ENCODE peak calls at places on chromosomes 7 and 10, in nine cellular contexts. N is transverse colon, J is GM23248, R is GM23338, T is psoas muscle, X is Peyer's patch, H is upper lobe of right lung, I is uterus, O is H1. Z is an unnamed sample. For H3K27me3 and H3K4me1, the result is how much of the 10 kb centered on the place peaks cover.

GRCh38 chr7:41779918-41780317 is 77.0 kb upstream of the INHBA start:
- DNase-seq in N (no peak), J (peak), R (no peak), T (no peak), X (no peak), H (no peak), I (no peak), O (no peak), Z (no peak)

GRCh38 chr10:61758440-61758839 is 95.7 kb downstream of the CABCOCO1 start:
- DNase-seq in N (no peak), J (no peak), R (no peak), T (no peak), X (no peak), H (no peak), I (no peak), O (no peak), Z (no peak)

GRCh38 chr7:50312176-50312575 is 7.7 kb downstream of the IKZF1 start:
- DNase-seq in N (no peak), J (no peak), R (no peak), T (no peak), X (no peak), H (no peak), I (no peak), O (no peak), Z (no peak)

GRCh38 chr7:107059468-107059867 is 15.0 kb downstream of the PRKAR2B start:
- DNase-seq in N (no peak), J (no peak), R (no peak), T (no peak), X (no peak), H (no peak), I (no peak), O (no peak), Z (no peak)

GRCh38 chr7:95245828-95246227 is 78.5 kb downstream of the PON1 start:
- DNase-seq in N (no peak), J (no peak), R (peak), T (peak), X (no peak), H (no peak), I (no peak), O (peak), Z (no peak)

GRCh38 chr7:10802011-10802410 is 171.7 kb upstream of the PHF14 start:
- DNase-seq in N (no peak), J (no peak), R (no peak), T (no peak), X (no peak), H (no peak), I (no peak), O (no peak), Z (no peak)

GRCh38 chr10:27041196-27041595 is 59.1 kb downstream of the ANKRD26 start:
- DNase-seq in N (no peak), J (peak), R (no peak), T (no peak), X (no peak), H (no peak), I (no peak), O (no peak), Z (no peak)

GRCh38 chr7:100053201-100053600 is 3.6 kb downstream of the ZSCAN21 start:
- DNase-seq in N (peak), J (peak), R (peak), T (peak), X (peak), H (no peak), I (no peak), O (no peak), Z (no peak)

GRCh38 chr10:132793213-132793612 is 7.3 kb upstream of the NKX6-2 start:
- DNase-seq in N (no peak), J (no peak), R (no peak), T (no peak), X (no peak), H (no peak), I (no peak), O (no peak), Z (no peak)

GRCh38 chr10:19918800-19919199 is 102.6 kb downstream of the PLXDC2 start:
- DNase-seq in N (no peak), J (peak), R (no peak), T (no peak), X (no peak), H (no peak), I (no peak), O (no peak), Z (no peak)

GRCh38 chr7:118753464-118753863 is 529.0 kb downstream of the ANKRD7 start:
- DNase-seq in N (no peak), J (no peak), R (no peak), T (no peak), X (no peak), H (no peak), I (no peak), O (no peak), Z (no peak)

GRCh38 chr7:157597562-157597961 is 260.8 kb downstream of the DNAJB6 start:
- DNase-seq in N (no peak), J (no peak), R (no peak), T (no peak), X (no peak), H (no peak), I (no peak), O (no peak), Z (no peak)

GRCh38 chr7:20642171-20642570 is 26.7 kb downstream of the ABCB5 start:
- DNase-seq in N (no peak), J (peak), R (no peak), T (no peak), X (no peak), H (no peak), I (no peak), O (no peak), Z (no peak)

GRCh38 chr7:106542550-106543220 is 118.3 kb downstream of the CCDC71L start:
- DNase-seq in N (peak), J (peak), R (peak), T (no peak), X (peak), H (no peak), I (peak), O (peak), Z (no peak)

GRCh38 chr7:18896343-18896975 is 221.0 kb downstream of the TWIST1 start:
- DNase-seq in N (no peak), J (no peak), R (peak), T (no peak), X (no peak), H (no peak), I (no peak), O (no peak), Z (no peak)

GRCh38 chr7:115086146-115086841 is 164.4 kb downstream of the MDFIC start:
- DNase-seq in N (no peak), J (peak), R (no peak), T (no peak), X (no peak), H (no peak), I (no peak), O (no peak), Z (no peak)

GRCh38 chr7:24924375-24924774 is 55.6 kb downstream of the OSBPL3 start:
- DNase-seq in N (no peak), J (no peak), R (no peak), T (no peak), X (no peak), H (no peak), I (no peak), O (no peak), Z (no peak)

GRCh38 chr10:109993551-109993950 is 14.2 kb upstream of the ADD3 start:
- DNase-seq in N (no peak), J (no peak), R (no peak), T (no peak), X (no peak), H (no peak), I (no peak), O (no peak), Z (no peak)

GRCh38 chr10:110471566-110472139 is 26.1 kb upstream of the DUSP5 start:
- DNase-seq in N (no peak), J (peak), R (no peak), T (no peak), X (peak), H (no peak), I (no peak), O (no peak), Z (no peak)

GRCh38 chr7:50142421-50143113 is 49.5 kb upstream of the ZPBP start:
- DNase-seq in N (no peak), J (peak), R (peak), T (no peak), X (no peak), H (no peak), I (no peak), O (no peak), Z (no peak)

GRCh38 chr10:129393812-129394211 is 73.2 kb upstream of the MGMT start:
- DNase-seq in N (no peak), J (no peak), R (no peak), T (no peak), X (no peak), H (no peak), I (no peak), O (no peak), Z (no peak)

GRCh38 chr7:70053421-70053820 is 455.1 kb downstream of the AUTS2 start:
- DNase-seq in N (no peak), J (no peak), R (no peak), T (no peak), X (no peak), H (no peak), I (no peak), O (no peak), Z (no peak)

GRCh38 chr10:74067373-74068370 is 69.8 kb downstream of the VCL start:
- DNase-seq in N (no peak), J (peak), R (no peak), T (no peak), X (no peak), H (no peak), I (no peak), O (no peak), Z (no peak)

GRCh38 chr10:80453715-80454525 is at the start of gene TSPAN14:
- DNase-seq in N (peak), J (peak), R (peak), T (peak), X (peak), H (peak), I (peak), O (no peak), Z (peak)

DNA sequence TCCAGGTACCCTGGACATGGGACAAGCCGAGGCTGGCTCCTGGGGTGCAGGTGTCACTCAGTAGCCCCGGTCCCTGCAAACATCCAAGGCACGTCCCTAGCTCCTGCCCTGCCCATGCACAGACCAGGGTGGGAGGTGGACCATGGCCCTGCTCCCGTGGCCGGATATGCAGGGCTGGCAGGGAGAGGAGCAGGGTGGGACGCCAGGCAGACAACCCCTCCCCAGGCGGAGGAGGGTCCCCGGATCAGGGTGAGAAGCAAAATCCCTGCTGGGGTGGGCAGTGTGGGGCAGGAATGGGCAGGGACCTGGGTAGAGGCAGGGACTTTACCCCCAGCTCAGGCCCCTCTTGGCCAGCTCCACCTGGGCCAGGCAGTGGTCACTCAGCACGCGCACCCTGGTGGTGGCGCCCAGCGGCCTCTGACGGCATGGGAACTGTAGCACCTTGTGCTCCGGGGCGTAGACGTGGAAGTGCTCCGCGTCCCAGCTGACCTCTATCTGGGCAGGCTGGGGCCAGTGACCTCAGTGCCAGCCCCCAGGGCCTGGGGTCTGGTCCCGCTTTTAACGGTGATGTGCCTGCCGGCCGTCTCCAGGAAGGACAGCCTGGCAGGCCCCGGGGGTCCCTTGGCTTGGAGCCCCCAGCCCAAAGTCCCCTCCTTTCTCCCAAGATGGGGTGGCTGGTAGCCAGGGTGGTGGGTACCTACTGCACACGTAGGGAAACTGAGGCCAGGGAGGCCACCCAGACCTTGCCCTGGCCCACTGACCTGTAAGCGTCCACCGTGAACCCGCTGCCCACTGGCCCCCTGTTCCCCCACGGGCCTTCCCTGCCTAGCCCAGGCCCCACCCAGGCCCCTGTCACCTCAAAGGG is 1.2 kb downstream of the GRIFIN start:
- DNase-seq in N (no peak), J (no peak), R (no peak), T (no peak), X (no peak), H (peak), I (no peak), O (no peak), Z (no peak)
- H3K27me3 ChIP-seq in N (under half), J (under half), R (under half), T (half or more), X (under half), H (under half), I (under half), O (under half), Z (under half)

DNA sequence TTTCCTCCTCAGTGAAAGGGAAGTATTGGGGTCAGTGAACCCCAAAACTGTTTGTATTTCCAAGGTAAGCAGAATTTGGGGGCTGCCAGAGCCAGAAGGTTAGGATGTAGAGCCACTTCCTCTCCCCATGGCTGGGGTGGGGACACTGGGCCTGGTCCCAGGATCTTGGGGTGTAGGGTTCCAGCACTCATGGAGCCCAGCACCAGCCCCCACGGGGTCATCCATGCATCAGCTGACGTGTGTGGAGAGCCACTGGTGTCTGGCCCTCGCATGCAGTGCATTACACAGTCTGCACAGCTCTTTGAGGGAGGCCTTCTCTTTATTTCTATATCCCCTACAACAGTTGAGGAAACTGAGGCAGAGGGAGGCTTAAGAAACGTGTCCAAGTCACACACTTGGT is 91.4 kb downstream of the ZMIZ1 start:
- DNase-seq in N (no peak), J (peak), R (no peak), T (no peak), X (no peak), H (no peak), I (no peak), O (no peak), Z (no peak)
- H3K4me1 ChIP-seq in N (half or more), J (half or more), R (under half), T (half or more), X (under half), H (half or more), I (half or more), O (under half), Z (half or more)

GRCh38 chr10:24205846-24206245 is 3.1 kb upstream of the KIAA1217 start:
- DNase-seq in N (no peak), J (peak), R (no peak), T (no peak), X (no peak), H (no peak), I (no peak), O (no peak), Z (no peak)

GRCh38 chr10:24201503-24202180 is 7.3 kb upstream of the KIAA1217 start:
- DNase-seq in N (peak), J (no peak), R (no peak), T (no peak), X (no peak), H (no peak), I (no peak), O (no peak), Z (no peak)

GRCh38 chr10:24206334-24206733 is 2.6 kb upstream of the KIAA1217 start:
- DNase-seq in N (no peak), J (no peak), R (no peak), T (no peak), X (no peak), H (no peak), I (no peak), O (no peak), Z (no peak)

GRCh38 chr10:24197319-24197718 is 11.6 kb upstream of the KIAA1217 start:
- DNase-seq in N (no peak), J (no peak), R (no peak), T (no peak), X (no peak), H (no peak), I (no peak), O (no peak), Z (no peak)

DNA sequence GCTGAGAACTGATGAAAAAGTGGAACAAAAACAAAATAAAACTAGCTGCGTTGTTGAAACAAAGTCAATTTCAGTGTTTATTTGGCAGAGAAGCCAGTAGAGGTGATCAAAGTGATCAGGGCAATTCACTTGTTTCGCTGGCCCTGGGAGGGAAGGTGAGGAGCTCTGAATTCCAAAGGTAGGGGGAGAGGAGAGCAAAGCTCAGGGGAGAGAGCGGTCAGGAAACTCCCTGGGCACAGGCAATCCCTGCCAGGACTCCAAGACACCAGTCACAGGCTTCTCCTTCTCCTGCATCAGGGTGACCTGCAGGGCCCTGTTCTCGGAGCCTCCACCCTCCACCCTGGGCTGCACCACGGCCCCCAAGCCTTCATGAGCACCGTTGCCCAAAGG is 6.8 kb upstream of the KIAA1217 start:
- DNase-seq in N (peak), J (no peak), R (peak), T (no peak), X (no peak), H (no peak), I (no peak), O (no peak), Z (no peak)
- H3K27ac ChIP-seq in N (no peak), J (no peak), R (no peak), T (no peak), X (no peak), H (no peak), I (no peak), O (no peak), Z (no peak)

DNA sequence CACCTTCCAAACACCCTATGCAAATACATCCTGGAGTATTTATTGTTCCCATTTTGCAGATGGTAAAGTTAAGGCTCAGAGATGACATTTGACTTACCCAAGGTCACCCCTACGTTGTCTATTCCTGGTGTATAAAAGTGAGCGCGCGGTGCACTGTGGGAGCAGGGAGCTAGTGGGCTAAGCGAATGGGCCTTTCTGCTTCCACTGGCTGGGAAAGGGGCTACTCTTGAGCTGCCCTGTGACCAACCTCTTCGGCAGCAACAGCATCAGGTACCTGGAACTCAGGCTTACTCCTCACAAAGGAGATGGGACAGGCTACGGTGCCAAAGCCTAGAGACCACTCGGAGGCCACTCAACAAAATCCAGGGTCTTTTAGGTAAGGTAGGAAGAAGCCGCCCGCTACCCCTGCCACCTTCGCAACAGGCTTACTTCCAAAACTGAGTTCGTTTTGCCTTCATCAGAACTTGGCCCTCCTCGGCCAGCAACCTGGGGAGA is 2.4 kb downstream of the PTF1A start:
- DNase-seq in N (no peak), J (no peak), R (no peak), T (no peak), X (no peak), H (no peak), I (no peak), O (no peak), Z (no peak)
- H3K27me3 ChIP-seq in N (half or more), J (half or more), R (half or more), T (half or more), X (under half), H (half or more), I (under half), O (half or more), Z (half or more)

GRCh38 chr10:88076027-88076880 is 212.8 kb downstream of the PTEN start:
- DNase-seq in N (no peak), J (no peak), R (no peak), T (no peak), X (no peak), H (no peak), I (no peak), O (no peak), Z (no peak)
- H3K4me1 ChIP-seq in N (under half), J (under half), R (under half), T (under half), X (under half), H (under half), I (under half), O (under half), Z (under half)

DNA sequence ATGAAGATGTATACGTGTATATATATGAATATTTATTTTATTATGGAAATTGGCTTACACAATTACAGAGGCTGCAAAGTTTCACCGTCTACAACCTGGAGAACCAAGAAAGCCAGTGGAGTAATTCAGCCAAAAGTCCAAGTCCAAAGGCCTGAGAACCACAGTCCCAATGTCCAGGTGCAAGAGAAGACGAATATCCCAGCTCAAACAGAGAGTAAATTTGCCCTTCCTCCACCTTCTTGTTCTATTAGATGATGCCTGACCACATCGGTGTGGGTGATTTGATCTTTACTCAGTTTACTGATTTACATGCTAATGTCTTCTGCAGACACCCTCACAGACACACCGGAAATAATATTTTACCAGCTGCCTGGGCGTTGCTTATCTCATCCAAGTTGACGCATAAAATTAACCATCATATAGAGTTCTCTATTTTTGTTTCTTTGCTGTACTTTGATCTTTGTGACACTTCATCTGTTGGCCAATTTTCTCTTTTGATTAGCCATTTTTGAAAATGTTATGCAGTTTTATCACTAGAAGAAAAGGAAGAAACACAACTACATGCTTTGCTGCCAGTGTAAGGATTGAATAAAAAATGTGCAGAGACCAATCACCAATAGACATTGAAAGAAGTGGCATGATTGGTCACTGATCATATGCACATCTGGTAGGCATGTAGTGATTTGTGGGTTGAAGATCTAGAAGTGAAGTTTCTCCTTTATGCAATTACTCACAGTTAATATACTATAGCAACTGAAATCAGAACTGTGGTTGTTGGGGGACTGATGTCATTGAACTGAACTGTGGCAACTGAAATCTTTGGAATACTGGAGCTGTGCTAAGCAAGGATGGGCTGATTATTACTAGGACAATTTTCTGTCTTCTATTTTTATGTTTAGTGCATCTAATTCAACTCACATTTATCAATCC is 68.5 kb downstream of the EPDR1 start:
- DNase-seq in N (no peak), J (no peak), R (no peak), T (no peak), X (peak), H (no peak), I (no peak), O (no peak), Z (no peak)
- H3K27ac ChIP-seq in N (peak), J (no peak), R (no peak), T (no peak), X (no peak), H (no peak), I (no peak), O (no peak), Z (no peak)

GRCh38 chr7:152931583-152931982 is 172.0 kb downstream of the ACTR3B start:
- DNase-seq in N (no peak), J (no peak), R (no peak), T (no peak), X (no peak), H (no peak), I (no peak), O (no peak), Z (no peak)
- H3K27me3 ChIP-seq in N (under half), J (under half), R (under half), T (under half), X (under half), H (under half), I (under half), O (under half), Z (under half)